ENCODE peak calls at places on chromosomes 1 and 21, in eight cellular contexts. One of them, this sample, is unnamed.

GRCh38 chr1:197557302-197557701 is 218.0 kb downstream of the DENND1B start:
- DNase-seq in heart right ventricle: no peak
- DNase-seq in adrenal gland: no peak
- DNase-seq in AG10803: peak; percentile 7
- DNase-seq in dorsolateral prefrontal cortex: no peak
- DNase-seq in choroid plexus epithelial cell: peak; percentile 36
- DNase-seq in astrocyte of the spinal cord: no peak
- DNase-seq in H9: no peak
- DNase-seq in this sample: no peak

GRCh38 chr1:109391161-109391556 is 6.6 kb downstream of the SORT1 start:
- DNase-seq in heart right ventricle: no peak
- DNase-seq in adrenal gland: no peak
- DNase-seq in AG10803: peak; percentile 27
- DNase-seq in dorsolateral prefrontal cortex: no peak
- DNase-seq in choroid plexus epithelial cell: peak; percentile 81
- DNase-seq in astrocyte of the spinal cord: peak; percentile 47
- DNase-seq in H9: no peak
- DNase-seq in this sample: no peak

GRCh38 chr1:64986903-64987871 is 20.8 kb upstream of the JAK1 start:
- DNase-seq in heart right ventricle: no peak
- DNase-seq in adrenal gland: no peak
- DNase-seq in AG10803: no peak
- DNase-seq in dorsolateral prefrontal cortex: no peak
- DNase-seq in choroid plexus epithelial cell: peak; percentile 52
- DNase-seq in astrocyte of the spinal cord: no peak
- DNase-seq in H9: no peak
- DNase-seq in this sample: no peak

GRCh38 chr1:29052100-29052499 is 71.6 kb downstream of the TMEM200B start:
- DNase-seq in heart right ventricle: no peak
- DNase-seq in adrenal gland: no peak
- DNase-seq in AG10803: peak; percentile 46
- DNase-seq in dorsolateral prefrontal cortex: no peak
- DNase-seq in choroid plexus epithelial cell: no peak
- DNase-seq in astrocyte of the spinal cord: no peak
- DNase-seq in H9: no peak
- DNase-seq in this sample: no peak

GRCh38 chr1:75632350-75632949 is 21.5 kb upstream of the SLC44A5 start:
- DNase-seq in heart right ventricle: no peak
- DNase-seq in adrenal gland: peak; percentile 32
- DNase-seq in AG10803: peak; percentile 32
- DNase-seq in dorsolateral prefrontal cortex: no peak
- DNase-seq in choroid plexus epithelial cell: peak; percentile 63
- DNase-seq in astrocyte of the spinal cord: peak; percentile 58
- DNase-seq in H9: no peak
- DNase-seq in this sample: no peak

GRCh38 chr21:46180778-46181391 is 3.4 kb downstream of the SPATC1L start:
- DNase-seq in heart right ventricle: peak; percentile 14
- DNase-seq in adrenal gland: no peak
- DNase-seq in AG10803: no peak
- DNase-seq in dorsolateral prefrontal cortex: no peak
- DNase-seq in choroid plexus epithelial cell: no peak
- DNase-seq in astrocyte of the spinal cord: no peak
- DNase-seq in H9: peak; percentile 32
- DNase-seq in this sample: no peak

GRCh38 chr1:221840511-221841243 is 98.8 kb upstream of the DUSP10 start:
- DNase-seq in heart right ventricle: peak; percentile 34
- DNase-seq in adrenal gland: peak; percentile 4
- DNase-seq in AG10803: peak; percentile 58
- DNase-seq in dorsolateral prefrontal cortex: no peak
- DNase-seq in choroid plexus epithelial cell: peak; percentile 39
- DNase-seq in astrocyte of the spinal cord: no peak
- DNase-seq in H9: no peak
- DNase-seq in this sample: no peak

GRCh38 chr1:40783001-40783905 is at the start of gene KCNQ4:
- DNase-seq in heart right ventricle: peak; percentile 66
- DNase-seq in adrenal gland: peak; percentile 56
- DNase-seq in AG10803: no peak
- DNase-seq in dorsolateral prefrontal cortex: no peak
- DNase-seq in choroid plexus epithelial cell: no peak
- DNase-seq in astrocyte of the spinal cord: no peak
- DNase-seq in H9: peak; percentile 73
- DNase-seq in this sample: peak; percentile 70

GRCh38 chr1:196651637-196652215 is at the start of gene CFH:
- DNase-seq in heart right ventricle: no peak
- DNase-seq in adrenal gland: no peak
- DNase-seq in AG10803: peak; percentile 82
- DNase-seq in dorsolateral prefrontal cortex: no peak
- DNase-seq in choroid plexus epithelial cell: peak; percentile 96
- DNase-seq in astrocyte of the spinal cord: peak; percentile 94
- DNase-seq in H9: no peak
- DNase-seq in this sample: no peak

GRCh38 chr1:111196213-111196612 is 4.2 kb downstream of the DENND2D start:
- DNase-seq in heart right ventricle: no peak
- DNase-seq in adrenal gland: no peak
- DNase-seq in AG10803: no peak
- DNase-seq in dorsolateral prefrontal cortex: no peak
- DNase-seq in choroid plexus epithelial cell: no peak
- DNase-seq in astrocyte of the spinal cord: no peak
- DNase-seq in H9: no peak
- DNase-seq in this sample: no peak

GRCh38 chr1:54519709-54520108 is 28.3 kb upstream of the ACOT11 start:
- DNase-seq in heart right ventricle: no peak
- DNase-seq in adrenal gland: peak; percentile 19
- DNase-seq in AG10803: no peak
- DNase-seq in dorsolateral prefrontal cortex: no peak
- DNase-seq in choroid plexus epithelial cell: no peak
- DNase-seq in astrocyte of the spinal cord: no peak
- DNase-seq in H9: peak; percentile 65
- DNase-seq in this sample: no peak

GRCh38 chr1:26408604-26409003 is 2.0 kb upstream of the LIN28A start:
- DNase-seq in heart right ventricle: peak; percentile 72
- DNase-seq in adrenal gland: peak; percentile 77
- DNase-seq in AG10803: peak; percentile 61
- DNase-seq in dorsolateral prefrontal cortex: peak; percentile 53
- DNase-seq in choroid plexus epithelial cell: peak; percentile 85
- DNase-seq in astrocyte of the spinal cord: peak; percentile 74
- DNase-seq in H9: peak; percentile 89
- DNase-seq in this sample: peak; percentile 69

GRCh38 chr1:226110249-226111108 is 48.0 kb downstream of the H3-3A start:
- DNase-seq in heart right ventricle: peak; percentile 76
- DNase-seq in adrenal gland: peak; percentile 73
- DNase-seq in AG10803: peak; percentile 38
- DNase-seq in dorsolateral prefrontal cortex: peak; percentile 72
- DNase-seq in choroid plexus epithelial cell: peak; percentile 63
- DNase-seq in astrocyte of the spinal cord: peak; percentile 56
- DNase-seq in H9: peak; percentile 55
- DNase-seq in this sample: peak; percentile 73

GRCh38 chr1:226892534-226892895 is 22.1 kb downstream of the PSEN2 start:
- DNase-seq in heart right ventricle: no peak
- DNase-seq in adrenal gland: no peak
- DNase-seq in AG10803: no peak
- DNase-seq in dorsolateral prefrontal cortex: no peak
- DNase-seq in choroid plexus epithelial cell: no peak
- DNase-seq in astrocyte of the spinal cord: no peak
- DNase-seq in H9: no peak
- DNase-seq in this sample: no peak

GRCh38 chr1:240237305-240237721 is 145.6 kb downstream of the FMN2 start:
- DNase-seq in heart right ventricle: no peak
- DNase-seq in adrenal gland: peak; percentile 63
- DNase-seq in AG10803: peak; percentile 73
- DNase-seq in dorsolateral prefrontal cortex: no peak
- DNase-seq in choroid plexus epithelial cell: peak; percentile 32
- DNase-seq in astrocyte of the spinal cord: no peak
- DNase-seq in H9: no peak
- DNase-seq in this sample: no peak

GRCh38 chr1:205583461-205584130 is 48.2 kb downstream of the ELK4 start:
- DNase-seq in heart right ventricle: no peak
- DNase-seq in adrenal gland: no peak
- DNase-seq in AG10803: no peak
- DNase-seq in dorsolateral prefrontal cortex: no peak
- DNase-seq in choroid plexus epithelial cell: no peak
- DNase-seq in astrocyte of the spinal cord: no peak
- DNase-seq in H9: peak; percentile 26
- DNase-seq in this sample: peak; percentile 6

GRCh38 chr1:66266756-66267155 is 267.2 kb upstream of the SGIP1 start:
- DNase-seq in heart right ventricle: no peak
- DNase-seq in adrenal gland: no peak
- DNase-seq in AG10803: peak; percentile 62
- DNase-seq in dorsolateral prefrontal cortex: no peak
- DNase-seq in choroid plexus epithelial cell: peak; percentile 63
- DNase-seq in astrocyte of the spinal cord: no peak
- DNase-seq in H9: no peak
- DNase-seq in this sample: no peak

GRCh38 chr1:204307334-204307883 is 52.3 kb downstream of the PLEKHA6 start:
- DNase-seq in heart right ventricle: no peak
- DNase-seq in adrenal gland: no peak
- DNase-seq in AG10803: peak; percentile 43
- DNase-seq in dorsolateral prefrontal cortex: peak; percentile 77
- DNase-seq in choroid plexus epithelial cell: peak; percentile 43
- DNase-seq in astrocyte of the spinal cord: no peak
- DNase-seq in H9: peak; percentile 77
- DNase-seq in this sample: no peak

GRCh38 chr1:215992620-215993019 is 425.5 kb downstream of the KCTD3 start:
- DNase-seq in heart right ventricle: no peak
- DNase-seq in adrenal gland: no peak
- DNase-seq in AG10803: peak; percentile 24
- DNase-seq in dorsolateral prefrontal cortex: no peak
- DNase-seq in choroid plexus epithelial cell: peak; percentile 17
- DNase-seq in astrocyte of the spinal cord: peak; percentile 39
- DNase-seq in H9: no peak
- DNase-seq in this sample: no peak

GRCh38 chr1:81802601-81803422 is 2.1 kb downstream of the ADGRL2 start:
- DNase-seq in heart right ventricle: peak; percentile 82
- DNase-seq in adrenal gland: peak; percentile 76
- DNase-seq in AG10803: peak; percentile 44
- DNase-seq in dorsolateral prefrontal cortex: peak; percentile 63
- DNase-seq in choroid plexus epithelial cell: peak; percentile 64
- DNase-seq in astrocyte of the spinal cord: peak; percentile 53
- DNase-seq in H9: peak; percentile 43
- DNase-seq in this sample: peak; percentile 33

GRCh38 chr21:17828223-17828622 is 9.1 kb upstream of the C21orf91 start:
- DNase-seq in heart right ventricle: no peak
- DNase-seq in adrenal gland: no peak
- DNase-seq in AG10803: peak; percentile 79
- DNase-seq in dorsolateral prefrontal cortex: no peak
- DNase-seq in choroid plexus epithelial cell: peak; percentile 73
- DNase-seq in astrocyte of the spinal cord: peak; percentile 51
- DNase-seq in H9: no peak
- DNase-seq in this sample: no peak

GRCh38 chr1:23598424-23598823 is 39.1 kb upstream of the ID3 start:
- DNase-seq in heart right ventricle: no peak
- DNase-seq in adrenal gland: no peak
- DNase-seq in AG10803: no peak
- DNase-seq in dorsolateral prefrontal cortex: no peak
- DNase-seq in choroid plexus epithelial cell: no peak
- DNase-seq in astrocyte of the spinal cord: peak; percentile 14
- DNase-seq in H9: peak; percentile 97
- DNase-seq in this sample: no peak

GRCh38 chr1:38015978-38016640 is 3.6 kb downstream of the UTP11 start:
- DNase-seq in heart right ventricle: no peak
- DNase-seq in adrenal gland: peak; percentile 50
- DNase-seq in AG10803: no peak
- DNase-seq in dorsolateral prefrontal cortex: no peak
- DNase-seq in choroid plexus epithelial cell: peak; percentile 56
- DNase-seq in astrocyte of the spinal cord: no peak
- DNase-seq in H9: no peak
- DNase-seq in this sample: no peak

GRCh38 chr1:42319871-42320484 is 15.1 kb downstream of the FOXJ3 start:
- DNase-seq in heart right ventricle: no peak
- DNase-seq in adrenal gland: no peak
- DNase-seq in AG10803: no peak
- DNase-seq in dorsolateral prefrontal cortex: no peak
- DNase-seq in choroid plexus epithelial cell: no peak
- DNase-seq in astrocyte of the spinal cord: no peak
- DNase-seq in H9: no peak
- DNase-seq in this sample: peak; percentile 58

GRCh38 chr1:59041878-59042277 is 255.0 kb upstream of the FGGY start:
- DNase-seq in heart right ventricle: no peak
- DNase-seq in adrenal gland: no peak
- DNase-seq in AG10803: peak; percentile 84
- DNase-seq in dorsolateral prefrontal cortex: no peak
- DNase-seq in choroid plexus epithelial cell: peak; percentile 49
- DNase-seq in astrocyte of the spinal cord: no peak
- DNase-seq in H9: no peak
- DNase-seq in this sample: no peak
- TF ChIP-seq CTCF in heart right ventricle: no peak
- TF ChIP-seq CTCF in adrenal gland: no peak
- TF ChIP-seq CTCF in AG10803: peak; percentile 37
- TF ChIP-seq CTCF in dorsolateral prefrontal cortex: no peak
- TF ChIP-seq CTCF in choroid plexus epithelial cell: peak; percentile 27
- TF ChIP-seq CTCF in astrocyte of the spinal cord: no peak
- TF ChIP-seq CTCF in H9: no peak
- TF ChIP-seq CTCF in this sample: no peak

GRCh38 chr21:39232926-39233325 is 49.7 kb upstream of the PSMG1 start:
- DNase-seq in heart right ventricle: no peak
- DNase-seq in adrenal gland: no peak
- DNase-seq in AG10803: no peak
- DNase-seq in dorsolateral prefrontal cortex: no peak
- DNase-seq in choroid plexus epithelial cell: peak; percentile 43
- DNase-seq in astrocyte of the spinal cord: peak; percentile 10
- DNase-seq in H9: no peak
- DNase-seq in this sample: no peak
- TF ChIP-seq CTCF in heart right ventricle: no peak
- TF ChIP-seq CTCF in adrenal gland: no peak
- TF ChIP-seq CTCF in AG10803: no peak
- TF ChIP-seq CTCF in dorsolateral prefrontal cortex: no peak
- TF ChIP-seq CTCF in choroid plexus epithelial cell: no peak
- TF ChIP-seq CTCF in astrocyte of the spinal cord: no peak
- TF ChIP-seq CTCF in H9: no peak
- TF ChIP-seq CTCF in this sample: no peak

GRCh38 chr1:46594068-46594467 is 10.0 kb downstream of the MKNK1 start:
- DNase-seq in heart right ventricle: no peak
- DNase-seq in adrenal gland: no peak
- DNase-seq in AG10803: no peak
- DNase-seq in dorsolateral prefrontal cortex: no peak
- DNase-seq in choroid plexus epithelial cell: no peak
- DNase-seq in astrocyte of the spinal cord: no peak
- DNase-seq in H9: no peak
- DNase-seq in this sample: no peak
- TF ChIP-seq CTCF in heart right ventricle: no peak
- TF ChIP-seq CTCF in adrenal gland: no peak
- TF ChIP-seq CTCF in AG10803: no peak
- TF ChIP-seq CTCF in dorsolateral prefrontal cortex: no peak
- TF ChIP-seq CTCF in choroid plexus epithelial cell: no peak
- TF ChIP-seq CTCF in astrocyte of the spinal cord: no peak
- TF ChIP-seq CTCF in H9: no peak
- TF ChIP-seq CTCF in this sample: no peak

DNA sequence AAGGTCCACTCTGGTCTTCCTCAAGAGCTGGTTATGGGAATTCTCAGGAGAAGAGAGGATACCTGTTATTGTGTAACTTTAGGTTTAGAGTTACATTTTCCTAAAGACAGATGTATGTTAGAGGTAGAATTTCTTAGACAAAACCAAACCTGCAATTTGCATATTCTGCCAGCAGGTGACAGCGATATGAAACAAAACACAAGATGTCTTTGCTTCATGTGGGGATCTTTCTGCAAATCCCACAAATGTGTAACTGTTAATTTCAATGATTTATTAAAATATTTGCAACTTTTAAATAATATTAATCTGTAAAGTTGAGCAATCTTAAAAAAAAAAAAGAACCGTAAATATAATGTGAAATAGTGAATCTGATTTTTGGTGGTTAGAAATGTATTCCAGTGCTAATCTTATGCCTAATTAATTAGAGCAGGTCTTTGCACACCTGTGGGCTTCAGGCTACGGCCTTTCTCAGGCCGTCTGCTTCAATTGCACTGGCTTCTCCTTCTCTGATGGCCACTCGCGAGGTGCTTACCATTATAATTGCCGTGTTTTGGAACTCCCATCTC is 33.4 kb downstream of the FAM78B start:
- DNase-seq in heart right ventricle: no peak
- DNase-seq in adrenal gland: no peak
- DNase-seq in AG10803: no peak
- DNase-seq in dorsolateral prefrontal cortex: no peak
- DNase-seq in choroid plexus epithelial cell: peak; percentile 3
- DNase-seq in astrocyte of the spinal cord: peak; percentile 4
- DNase-seq in H9: no peak
- DNase-seq in this sample: no peak
- TF ChIP-seq CTCF in heart right ventricle: no peak
- TF ChIP-seq CTCF in adrenal gland: peak; percentile 12
- TF ChIP-seq CTCF in AG10803: peak; percentile 33
- TF ChIP-seq CTCF in dorsolateral prefrontal cortex: no peak
- TF ChIP-seq CTCF in choroid plexus epithelial cell: no peak
- TF ChIP-seq CTCF in astrocyte of the spinal cord: peak; percentile 41
- TF ChIP-seq CTCF in H9: peak; percentile 74
- TF ChIP-seq CTCF in this sample: peak; percentile 31